ENCODE peak calls at places on chromosome 15, in four cellular contexts. G is brain microvascular endothelial cell, Q is psoas muscle, S is hepatocyte. V is an unnamed sample.

GRCh38 chr15:50148362-50148963 is 29.4 kb upstream of the ATP8B4 start:
- DNase-seq in S (peak), G (peak), Q (no peak), V (no peak)

GRCh38 chr15:89057506-89058133 is 30.6 kb upstream of the ABHD2 start:
- DNase-seq in S (peak), G (peak), Q (peak), V (peak)

GRCh38 chr15:97410907-97411575 is 549.5 kb upstream of the ARRDC4 start:
- DNase-seq in S (no peak), Q (no peak), G (no peak), V (no peak)

GRCh38 chr15:58498821-58499580 is 67.2 kb downstream of the LIPC start:
- DNase-seq in G (peak), Q (no peak), S (peak), V (no peak)

GRCh38 chr15:31136612-31137328 is 35.2 kb upstream of the TRPM1 start:
- DNase-seq in Q (no peak), S (no peak), G (no peak), V (no peak)

GRCh38 chr15:60184579-60184978 is 180.5 kb downstream of the FOXB1 start:
- DNase-seq in G (no peak), Q (no peak), S (peak), V (no peak)

GRCh38 chr15:74317820-74318375 is 49.5 kb downstream of the CYP11A1 start:
- DNase-seq in S (peak), G (peak), Q (peak), V (peak)

GRCh38 chr15:50665938-50666337 is 20.7 kb downstream of the TRPM7 start:
- DNase-seq in S (no peak), Q (no peak), G (no peak), V (no peak)

GRCh38 chr15:98077186-98077585 is 116.7 kb downstream of the ARRDC4 start:
- DNase-seq in G (no peak), Q (peak), S (peak), V (peak)

DNA sequence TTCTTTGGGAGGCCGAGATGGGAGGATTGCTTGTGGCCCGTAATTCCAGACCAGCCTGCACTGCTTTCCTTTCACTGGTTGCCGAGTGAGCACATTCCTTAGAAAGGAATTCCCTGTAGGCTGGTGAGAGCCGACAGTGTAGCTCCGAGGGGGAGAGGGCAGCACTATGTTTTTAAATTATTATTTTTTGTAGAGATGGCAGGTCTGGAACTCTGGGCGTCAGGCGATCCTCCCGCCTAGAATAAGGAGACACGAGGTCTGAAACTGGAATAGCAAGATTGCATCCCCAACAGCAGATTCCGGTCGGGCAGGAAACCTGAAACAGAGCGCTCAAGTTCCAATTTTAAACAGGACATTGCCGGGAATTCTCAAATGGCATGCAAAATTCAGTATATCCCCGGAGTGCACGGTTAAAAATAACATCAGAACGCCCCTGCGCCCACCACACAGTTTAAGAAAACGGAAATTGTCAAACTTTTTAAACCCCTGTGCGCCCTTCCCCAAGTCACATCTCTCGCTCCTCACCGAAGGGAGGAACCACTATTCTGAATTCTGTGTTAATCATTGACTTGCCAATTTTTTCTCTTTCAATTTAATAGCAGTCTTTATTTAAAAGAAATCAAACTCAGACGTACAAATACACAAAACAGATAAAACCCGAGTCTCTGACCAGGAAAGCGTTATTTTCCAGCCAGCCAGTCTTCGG is 637 bp upstream of the RNU5B-1 start:
- DNase-seq in Q (peak), S (peak), G (peak), V (peak)
- TF ChIP-seq CTCF in Q (no peak), S (no peak), G (no peak), V (peak)

GRCh38 chr15:28096720-28097431 is 2.2 kb downstream of the OCA2 start:
- DNase-seq in S (peak), Q (no peak), G (no peak), V (no peak)
- H3K27ac ChIP-seq in S (peak), Q (peak), G (no peak), V (peak)

DNA sequence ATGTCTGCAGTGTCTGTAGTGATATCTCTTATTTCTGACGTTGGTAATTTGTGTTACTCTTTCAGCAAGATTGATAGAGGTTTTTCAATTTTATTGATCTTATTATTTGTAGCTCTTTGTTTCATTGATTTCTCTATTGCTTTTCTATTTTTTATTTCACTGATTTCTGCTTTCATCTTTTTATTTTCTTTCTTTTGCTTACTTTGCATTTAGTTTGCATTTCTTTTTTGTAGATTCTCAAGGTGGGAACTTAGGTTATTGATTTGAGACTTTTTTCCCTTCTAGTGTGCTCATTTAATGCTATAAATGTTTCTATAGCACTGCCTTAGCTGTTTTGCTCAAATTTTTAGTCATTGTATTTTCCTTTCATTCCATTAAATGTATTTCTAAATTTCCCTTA is 49.5 kb upstream of the GABRG3 start:
- DNase-seq in S (no peak), Q (no peak), G (no peak), V (no peak)
- TF ChIP-seq CTCF in S (no peak), Q (no peak), G (no peak), V (no peak)

DNA sequence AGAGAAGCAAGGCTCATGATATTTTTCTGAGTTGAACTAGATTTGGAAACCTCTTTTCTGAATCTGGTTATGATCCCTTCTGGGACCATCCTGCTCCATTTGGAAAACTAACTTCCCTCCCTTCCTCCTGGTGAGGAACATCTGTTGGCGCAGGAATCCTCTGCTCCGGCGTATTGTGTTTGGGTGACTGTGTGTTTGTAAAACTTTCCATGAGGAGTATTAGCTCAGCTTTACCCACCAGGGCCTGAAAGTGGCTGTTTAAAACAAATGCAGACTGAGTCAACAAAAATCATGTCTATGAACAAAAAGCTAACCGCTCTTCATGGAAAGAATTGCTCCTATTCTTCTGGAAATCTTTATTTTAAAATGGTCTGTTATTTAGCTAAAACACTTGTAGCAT is 17.7 kb downstream of the STARD9 start:
- DNase-seq in S (no peak), G (no peak), Q (peak), V (peak)
- H3K27ac ChIP-seq in S (peak), G (no peak), Q (peak), V (peak)

GRCh38 chr15:91853968-91854943 is 748 bp downstream of the SLCO3A1 start:
- DNase-seq in G (no peak), S (peak), Q (peak), V (no peak)

GRCh38 chr15:91849180-91849579 is 4.3 kb upstream of the SLCO3A1 start:
- DNase-seq in S (no peak), Q (no peak), G (no peak), V (no peak)

GRCh38 chr15:91853501-91853967 is at the start of gene SLCO3A1:
- DNase-seq in S (peak), G (no peak), Q (peak), V (peak)

GRCh38 chr15:91852741-91853500 is 587 bp upstream of the SLCO3A1 start:
- DNase-seq in S (peak), G (peak), Q (peak), V (peak)

DNA sequence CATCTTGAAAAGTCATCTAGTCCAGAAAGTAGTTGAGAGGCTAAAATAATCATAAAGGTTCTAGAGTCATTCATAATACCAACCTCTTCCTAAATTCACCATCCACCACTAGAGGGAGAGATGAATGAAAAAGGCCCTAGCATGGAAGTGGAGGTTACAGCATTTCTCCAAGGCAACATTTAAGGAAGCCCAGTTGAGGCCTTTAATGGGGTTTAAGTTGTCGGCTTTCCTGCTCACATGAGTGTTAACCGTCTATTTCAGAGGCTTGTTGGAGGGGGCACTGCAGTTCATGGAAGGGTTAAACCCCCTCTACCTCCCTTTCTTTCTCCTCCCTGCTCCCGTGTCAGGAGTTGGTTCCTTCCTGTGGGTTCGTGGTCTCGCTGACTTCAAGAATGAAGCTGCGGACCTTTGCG is 3.8 kb upstream of the SLCO3A1 start:
- DNase-seq in S (peak), G (peak), Q (no peak), V (no peak)
- TF ChIP-seq CTCF in S (peak), G (peak), Q (peak), V (peak)

DNA sequence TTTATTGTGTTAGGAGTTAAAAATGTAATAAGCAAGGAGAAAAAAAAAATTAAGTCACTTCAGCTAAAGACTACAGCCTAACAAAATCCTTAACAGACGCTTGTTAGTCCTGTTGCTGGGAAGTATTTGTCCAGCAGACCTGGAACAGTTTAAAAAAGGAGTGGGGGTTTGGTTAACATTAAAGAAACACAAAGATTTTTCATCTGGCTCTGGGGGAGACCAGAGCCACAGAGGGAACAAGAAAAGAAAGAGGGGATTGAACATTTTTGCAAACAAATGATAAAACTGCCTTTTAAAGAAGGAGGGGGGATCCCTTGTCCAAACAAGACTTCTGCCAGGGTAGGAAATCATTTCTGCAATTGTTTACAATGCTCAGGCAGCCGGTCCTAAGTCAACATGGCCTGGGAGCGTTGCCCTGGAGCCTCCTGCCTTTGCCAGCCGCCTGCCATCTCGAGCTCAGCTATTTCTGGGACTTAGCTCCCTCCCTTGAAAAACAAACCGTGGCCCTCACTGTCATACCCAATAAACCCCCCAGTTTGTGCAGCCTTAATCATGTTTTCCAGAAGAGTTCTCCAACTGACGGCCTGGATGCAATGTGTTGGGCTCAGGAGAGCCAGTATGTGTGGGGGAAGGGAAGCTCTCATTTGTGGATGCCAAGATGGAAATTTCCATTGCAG is 75.7 kb upstream of the RNU6-1 start:
- DNase-seq in Q (peak), G (no peak), S (peak), V (no peak)
- H3K27ac ChIP-seq in Q (peak), G (no peak), S (peak), V (peak)

V was measured in tibial nerve.